ENCODE peak calls at places on chromosome 2, in nine cellular contexts. E is OCI-LY7; Q is tibial artery; U is MM.1S; V is neuronal stem cell; K is GM23248; W is spleen; N is CD4-positive, alpha-beta memory T cell; L is cardiac muscle cell. Y is an unnamed sample. For H3K4me1 and H3K9me3, the result is how much of the 10 kb centered on the place peaks cover.

GRCh38 chr2:48107326-48107925 is 201.1 kb upstream of the FBXO11 start:
- DNase-seq in V (no peak), K (peak), Q (no peak), U (no peak), N (no peak), E (no peak), L (no peak), W (no peak), Y (no peak)

GRCh38 chr2:216499641-216500218 is 1.1 kb downstream of the RPL37A start:
- DNase-seq in N (no peak), U (no peak), V (no peak), Q (no peak), L (no peak), W (no peak), E (peak), K (peak), Y (no peak)

GRCh38 chr2:19579466-19579865 is 221.0 kb upstream of the OSR1 start:
- DNase-seq in K (peak), E (no peak), N (no peak), V (no peak), L (no peak), U (no peak), W (no peak), Q (no peak), Y (no peak)

GRCh38 chr2:29650634-29651097 is 270.7 kb downstream of the ALK start:
- DNase-seq in L (no peak), N (no peak), E (no peak), Q (no peak), U (no peak), V (no peak), W (no peak), K (no peak), Y (no peak)

GRCh38 chr2:28451793-28452533 is 43.9 kb upstream of the PLB1 start:
- DNase-seq in U (no peak), L (no peak), N (no peak), W (no peak), V (no peak), E (no peak), Q (no peak), K (no peak), Y (no peak)

GRCh38 chr2:58449286-58450010 is 208.3 kb upstream of the FANCL start:
- DNase-seq in V (no peak), E (peak), U (no peak), N (no peak), W (no peak), K (peak), Q (no peak), L (no peak), Y (no peak)

GRCh38 chr2:157792345-157793052 is 83.6 kb downstream of the ACVR1 start:
- DNase-seq in Q (no peak), L (no peak), K (peak), U (no peak), V (no peak), W (no peak), N (no peak), E (no peak), Y (no peak)

GRCh38 chr2:86788881-86789686 is 1.6 kb downstream of the CD8A start:
- DNase-seq in L (no peak), V (no peak), W (peak), N (no peak), K (peak), Q (no peak), E (no peak), U (no peak), Y (no peak)

GRCh38 chr2:96330407-96330806 is 5.2 kb upstream of the NCAPH start:
- DNase-seq in V (no peak), L (no peak), Q (no peak), N (no peak), W (no peak), U (no peak), E (no peak), K (peak), Y (no peak)

GRCh38 chr2:179991344-179991743 is 15.8 kb downstream of the CWC22 start:
- DNase-seq in V (no peak), K (peak), W (no peak), Q (no peak), U (no peak), E (peak), L (no peak), N (no peak), Y (no peak)

GRCh38 chr2:46150445-46150970 is 146.7 kb upstream of the EPAS1 start:
- DNase-seq in E (no peak), N (no peak), L (no peak), W (no peak), K (no peak), V (no peak), U (no peak), Q (no peak), Y (no peak)

GRCh38 chr2:231461516-231461971 is 2.7 kb downstream of the NCL start:
- DNase-seq in E (no peak), K (no peak), W (peak), Q (no peak), N (no peak), V (no peak), L (no peak), U (peak), Y (no peak)

GRCh38 chr2:229815858-229816257 is 101.5 kb upstream of the DNER start:
- DNase-seq in N (no peak), E (no peak), U (no peak), V (no peak), Q (no peak), K (peak), L (no peak), W (no peak), Y (no peak)

GRCh38 chr2:164802095-164802744 is 39.4 kb downstream of the COBLL1 start:
- DNase-seq in V (no peak), U (peak), E (no peak), N (no peak), Q (no peak), K (no peak), W (no peak), L (no peak), Y (no peak)

GRCh38 chr2:176997074-176997791 is 215.4 kb upstream of the HNRNPA3 start:
- DNase-seq in W (no peak), E (no peak), Q (no peak), L (no peak), K (peak), V (no peak), U (no peak), N (peak), Y (no peak)

GRCh38 chr2:118906186-118906585 is 35.8 kb upstream of the MARCO start:
- DNase-seq in Q (no peak), W (no peak), E (no peak), U (no peak), N (no peak), L (no peak), K (no peak), V (no peak), Y (no peak)

GRCh38 chr2:70719231-70719630 is 48.8 kb downstream of the ADD2 start:
- DNase-seq in U (no peak), L (no peak), E (no peak), V (no peak), K (no peak), N (no peak), W (no peak), Q (no peak), Y (no peak)
- H3K27ac ChIP-seq in U (no peak), L (no peak), E (no peak), V (no peak), K (no peak), N (no peak), W (no peak), Q (no peak), Y (no peak)

GRCh38 chr2:189157431-189157830 is 22.1 kb downstream of the COL5A2 start:
- DNase-seq in E (no peak), N (no peak), W (no peak), K (no peak), Q (no peak), V (no peak), U (no peak), L (no peak), Y (no peak)

GRCh38 chr2:189159717-189160116 is 19.8 kb downstream of the COL5A2 start:
- DNase-seq in L (no peak), W (no peak), N (no peak), U (no peak), Q (no peak), E (no peak), K (no peak), V (no peak), Y (no peak)

GRCh38 chr2:189161894-189162293 is 17.7 kb downstream of the COL5A2 start:
- DNase-seq in N (no peak), L (no peak), E (no peak), U (no peak), K (no peak), Q (no peak), V (no peak), W (no peak), Y (no peak)

GRCh38 chr2:189157939-189158338 is 21.6 kb downstream of the COL5A2 start:
- DNase-seq in V (no peak), L (no peak), N (no peak), U (no peak), Q (no peak), W (no peak), E (no peak), K (no peak), Y (no peak)

GRCh38 chr2:189159273-189159672 is 20.3 kb downstream of the COL5A2 start:
- DNase-seq in W (no peak), E (no peak), U (no peak), V (no peak), Q (no peak), N (no peak), L (no peak), K (no peak), Y (no peak)
- H3K4me1 ChIP-seq in W (under half), E (under half), U (under half), V (under half), Q (under half), N (under half), L (under half), K (half or more), Y (under half)

GRCh38 chr2:148704247-148704646 is 59.7 kb downstream of the EPC2 start:
- DNase-seq in V (no peak), N (no peak), K (no peak), L (no peak), E (no peak), Q (no peak), U (no peak), W (no peak), Y (no peak)
- H3K9me3 ChIP-seq in V (half or more), N (under half), K (under half), L (under half), E (under half), Q (under half), U (under half), W (under half), Y (under half)

GRCh38 chr2:190406805-190407204 is 1.4 kb upstream of the MFSD6 start:
- DNase-seq in L (no peak), N (no peak), V (no peak), U (no peak), Q (no peak), W (no peak), K (no peak), E (no peak), Y (no peak)
- H3K27ac ChIP-seq in L (no peak), N (peak), V (no peak), U (no peak), Q (no peak), W (peak), K (no peak), E (no peak), Y (no peak)

Y was measured in iPS DF 6.9.